ENCODE peak calls at places on chromosomes 11 and 22, in nine cellular contexts. H, M, Z, J, I, P, F, D and W are unnamed samples.
A peak's percentile ranks its signal among the peaks of the same experiment; 100 is the strongest.

GRCh38 chr11:66810576-66811185 is 32.6 kb upstream of the RCE1 start:
- DNase-seq in H (no peak), M (no peak), Z (no peak), J (no peak), I (no peak), P (no peak), F (no peak), D (no peak), W (no peak)

GRCh38 chr22:25555506-25556060 is 8.9 kb upstream of the GRK3 start:
- DNase-seq in H (no peak), M (no peak), Z (no peak), J (peak; percentile 28), I (no peak), P (no peak), F (no peak), D (no peak), W (no peak)

GRCh38 chr11:97201743-97202612 is 812.2 kb downstream of the JRKL start:
- DNase-seq in H (no peak), M (no peak), Z (no peak), J (no peak), I (no peak), P (no peak), F (peak; percentile 11), D (no peak), W (no peak)

GRCh38 chr11:123547180-123547579 is 107.2 kb downstream of the SCN3B start:
- DNase-seq in H (no peak), M (no peak), Z (no peak), J (no peak), I (no peak), P (no peak), F (no peak), D (no peak), W (no peak)

GRCh38 chr11:80155412-80156017 is 714.7 kb upstream of the TENM4 start:
- DNase-seq in H (no peak), M (no peak), Z (peak; percentile 1), J (peak; percentile 21), I (peak; percentile 17), P (no peak), F (peak; percentile 29), D (peak; percentile 13), W (no peak)

GRCh38 chr22:19818264-19819208 is 36.1 kb downstream of the GNB1L start:
- DNase-seq in H (no peak), M (no peak), Z (no peak), J (no peak), I (no peak), P (no peak), F (peak; percentile 3), D (no peak), W (no peak)

GRCh38 chr11:72745511-72745910 is 6.7 kb downstream of the ARAP1 start:
- DNase-seq in H (no peak), M (no peak), Z (no peak), J (no peak), I (no peak), P (no peak), F (no peak), D (no peak), W (no peak)

GRCh38 chr11:12377824-12378593 is 638 bp downstream of the PARVA start:
- DNase-seq in H (no peak), M (no peak), Z (peak; percentile 50), J (peak; percentile 87), I (peak; percentile 38), P (peak; percentile 59), F (no peak), D (peak; percentile 71), W (no peak)

GRCh38 chr22:42939451-42939881 is 75.5 kb downstream of the PACSIN2 start:
- DNase-seq in H (no peak), M (no peak), Z (no peak), J (no peak), I (no peak), P (no peak), F (no peak), D (peak; percentile 19), W (no peak)

GRCh38 chr11:20089796-20090653 is 70.2 kb downstream of the DBX1 start:
- DNase-seq in H (no peak), M (no peak), Z (no peak), J (peak; percentile 72), I (no peak), P (no peak), F (no peak), D (no peak), W (no peak)

GRCh38 chr11:68199295-68199987 is 13.7 kb downstream of the KMT5B start:
- DNase-seq in H (no peak), M (no peak), Z (no peak), J (no peak), I (no peak), P (no peak), F (no peak), D (no peak), W (no peak)

GRCh38 chr11:88480217-88480616 is 142.7 kb upstream of the CTSC start:
- DNase-seq in H (no peak), M (no peak), Z (no peak), J (peak; percentile 93), I (peak; percentile 33), P (no peak), F (no peak), D (peak; percentile 96), W (no peak)

GRCh38 chr11:20355221-20356219 is 8.0 kb upstream of the HTATIP2 start:
- DNase-seq in H (no peak), M (no peak), Z (peak; percentile 52), J (peak; percentile 61), I (no peak), P (no peak), F (no peak), D (peak; percentile 54), W (no peak)

GRCh38 chr22:23180301-23180892 is at the start of gene BCR:
- DNase-seq in H (no peak), M (peak; percentile 58), Z (peak; percentile 51), J (peak; percentile 78), I (no peak), P (peak; percentile 41), F (peak; percentile 41), D (no peak), W (peak; percentile 77)

GRCh38 chr11:89293966-89294679 is 116.4 kb downstream of the TYR start:
- DNase-seq in H (no peak), M (no peak), Z (no peak), J (peak; percentile 43), I (no peak), P (no peak), F (no peak), D (peak; percentile 18), W (no peak)

GRCh38 chr11:7630002-7630401 is 43.3 kb downstream of the CYB5R2 start:
- DNase-seq in H (no peak), M (no peak), Z (no peak), J (no peak), I (no peak), P (no peak), F (no peak), D (no peak), W (no peak)